ENCODE peak calls at places on chromosomes 2 and 18, in four cellular contexts. Y, F, O and L are unnamed samples.
A peak's percentile ranks its signal among the peaks of the same experiment; 100 is the strongest.

GRCh38 chr2:225937625-225938024 is 538.1 kb downstream of the NYAP2 start:
- DNase-seq in Y (no peak), F (no peak), O (no peak), L (no peak)

GRCh38 chr18:34965511-34965910 is 75.7 kb upstream of the MAPRE2 start:
- DNase-seq in Y (no peak), F (no peak), O (no peak), L (no peak)

GRCh38 chr18:63202814-63203213 is 116.8 kb downstream of the BCL2 start:
- DNase-seq in Y (no peak), F (no peak), O (no peak), L (no peak)

GRCh38 chr2:100278986-100279385 is 43.3 kb downstream of the LONRF2 start:
- DNase-seq in Y (no peak), F (no peak), O (no peak), L (no peak)

GRCh38 chr18:32777049-32777448 is 4.2 kb upstream of the KLHL14 start:
- DNase-seq in Y (no peak), F (no peak), O (no peak), L (no peak)

GRCh38 chr2:79011485-79011884 is 14.0 kb upstream of the REG3G start:
- DNase-seq in Y (no peak), F (no peak), O (no peak), L (no peak)

GRCh38 chr2:18369750-18370149 is 190.7 kb downstream of the RDH14 start:
- DNase-seq in Y (no peak), F (no peak), O (no peak), L (no peak)

GRCh38 chr18:34977787-34978532 is 63.3 kb upstream of the MAPRE2 start:
- DNase-seq in Y (peak; percentile 76), F (peak; percentile 5), O (no peak), L (peak; percentile 35)

GRCh38 chr2:228556707-228557106 is 375.2 kb upstream of the SPHKAP start:
- DNase-seq in Y (peak; percentile 28), F (no peak), O (no peak), L (no peak)

GRCh38 chr2:217017788-217018187 is 157.9 kb upstream of the TNP1 start:
- DNase-seq in Y (no peak), F (no peak), O (no peak), L (no peak)

GRCh38 chr2:857937-858336 is 92.7 kb upstream of the SNTG2 start:
- DNase-seq in Y (no peak), F (no peak), O (no peak), L (no peak)

GRCh38 chr2:232963913-232964312 is 49.1 kb downstream of the NGEF start:
- DNase-seq in Y (no peak), F (no peak), O (no peak), L (no peak)

GRCh38 chr18:46759885-46760284 is 3.0 kb upstream of the ST8SIA5 start:
- DNase-seq in Y (no peak), F (no peak), O (no peak), L (no peak)

GRCh38 chr2:128623776-128624424 is 305.2 kb upstream of the HS6ST1 start:
- DNase-seq in Y (no peak), F (peak; percentile 48), O (peak; percentile 34), L (peak; percentile 32)

GRCh38 chr2:84223191-84223590 is 235.9 kb downstream of the SUCLG1 start:
- DNase-seq in Y (no peak), F (no peak), O (no peak), L (no peak)

GRCh38 chr2:67719351-67719750 is 322.2 kb downstream of the ETAA1 start:
- DNase-seq in Y (no peak), F (no peak), O (no peak), L (no peak)

GRCh38 chr2:173204316-173204715 is 128.7 kb downstream of the MAP3K20 start:
- DNase-seq in Y (no peak), F (no peak), O (no peak), L (no peak)

GRCh38 chr2:226185613-226186211 is 613.9 kb downstream of the IRS1 start:
- DNase-seq in Y (no peak), F (no peak), O (no peak), L (no peak)

GRCh38 chr2:53877112-53877511 is 17.3 kb upstream of the GPR75 start:
- DNase-seq in Y (no peak), F (no peak), O (no peak), L (no peak)

GRCh38 chr2:70627499-70627898 is 73.9 kb upstream of the TGFA start:
- DNase-seq in Y (no peak), F (no peak), O (no peak), L (no peak)

GRCh38 chr2:120932472-120932871 is 196.8 kb downstream of the GLI2 start:
- DNase-seq in Y (no peak), F (no peak), O (no peak), L (no peak)

GRCh38 chr2:192148620-192149321 is 46.0 kb downstream of the TMEFF2 start:
- DNase-seq in Y (no peak), F (no peak), O (no peak), L (no peak)
- TF ChIP-seq POLR2AphosphoS5 in Y (no peak), F (no peak), O (no peak), L (no peak)

GRCh38 chr2:20596193-20596972 is 54.5 kb downstream of the HS1BP3 start:
- DNase-seq in Y (peak; percentile 1), F (no peak), O (no peak), L (no peak)

GRCh38 chr2:20594957-20595356 is 55.9 kb downstream of the HS1BP3 start:
- DNase-seq in Y (no peak), F (no peak), O (no peak), L (no peak)

GRCh38 chr2:20594048-20594750 is 56.7 kb downstream of the HS1BP3 start:
- DNase-seq in Y (peak; percentile 3), F (no peak), O (no peak), L (no peak)

GRCh38 chr2:20596973-20597867 is 53.7 kb downstream of the HS1BP3 start:
- DNase-seq in Y (peak; percentile 46), F (no peak), O (no peak), L (no peak)

GRCh38 chr2:20595439-20596192 is 55.3 kb downstream of the HS1BP3 start:
- DNase-seq in Y (peak; percentile 42), F (peak; percentile 68), O (peak; percentile 85), L (no peak)
- TF ChIP-seq POLR2AphosphoS5 in Y (peak; percentile 10), F (peak; percentile 66), O (peak; percentile 64), L (no peak)

GRCh38 chr2:238895901-238896600 is 48.2 kb downstream of the TWIST2 start:
- DNase-seq in Y (peak; percentile 58), F (no peak), O (no peak), L (no peak)
- TF ChIP-seq POLR2AphosphoS5 in Y (peak; percentile 20), F (no peak), O (no peak), L (no peak)

GRCh38 chr2:207258191-207258991 is 92.6 kb upstream of the KLF7 start:
- DNase-seq in Y (peak; percentile 78), F (no peak), O (no peak), L (no peak)
- TF ChIP-seq POLR2AphosphoS5 in Y (peak; percentile 80), F (no peak), O (no peak), L (no peak)

GRCh38 chr18:72180689-72181088 is 363.5 kb downstream of the CBLN2 start:
- DNase-seq in Y (no peak), F (no peak), O (no peak), L (no peak)
- TF ChIP-seq POLR2AphosphoS5 in Y (no peak), F (no peak), O (no peak), L (no peak)

GRCh38 chr2:58237741-58238140 is 3.4 kb downstream of the FANCL start:
- DNase-seq in Y (no peak), F (no peak), O (no peak), L (no peak)

GRCh38 chr2:58235988-58236387 is 5.1 kb downstream of the FANCL start:
- DNase-seq in Y (no peak), F (no peak), O (no peak), L (no peak)

GRCh38 chr2:58239243-58239642 is 1.9 kb downstream of the FANCL start:
- DNase-seq in Y (no peak), F (no peak), O (no peak), L (no peak)

GRCh38 chr2:58240595-58240937 is 559 bp downstream of the FANCL start:
- DNase-seq in Y (no peak), F (no peak), O (no peak), L (no peak)

GRCh38 chr2:58240938-58241755 is at the start of gene FANCL:
- DNase-seq in Y (peak; percentile 93), F (peak; percentile 58), O (peak; percentile 69), L (peak; percentile 61)
- TF ChIP-seq POLR2AphosphoS5 in Y (no peak), F (peak; percentile 90), O (peak; percentile 91), L (peak; percentile 84)